ENCODE peak calls at places on chromosomes 11 and 22, in ten cellular contexts. E is HFF-Myc; I is activated T-cell treated with anti-CD3 and anti-CD28 coated beads for 1 hour; J is fibroblast of lung; F is RPMI7951; D is adipocyte; N is CD4-positive, alpha-beta T cell; O is Kasumi-1; A is mucosa of gallbladder; H is stimulated activated effector memory CD8-positive, alpha-beta T cell treated with anti-CD3 and anti-CD28 coated beads, Interleukin-12 subunit alpha, Interleukin-12 subunit beta, amount 100 ng/mL, for 72 hours. Q is an unnamed sample.

GRCh38 chr11:19201737-19202605 is at the start of gene CSRP3:
- DNase-seq in E (no peak), I (no peak), J (no peak), F (peak), D (no peak), N (no peak), O (no peak), A (no peak), H (no peak), Q (no peak)

GRCh38 chr22:49046546-49047305 is 780.9 kb downstream of the BRD1 start:
- DNase-seq in E (no peak), I (no peak), J (no peak), F (no peak), D (no peak), N (peak), O (no peak), A (no peak), H (no peak), Q (no peak)

GRCh38 chr22:26169312-26170111 is at the start of gene SEZ6L:
- DNase-seq in E (no peak), I (no peak), J (no peak), F (no peak), D (peak), N (no peak), O (peak), A (no peak), H (no peak), Q (no peak)

GRCh38 chr11:17798253-17798652 is 63.7 kb downstream of the KCNC1 start:
- DNase-seq in E (no peak), I (no peak), J (no peak), F (no peak), D (no peak), N (no peak), O (no peak), A (no peak), H (no peak), Q (no peak)

GRCh38 chr11:12192796-12193514 is 82.6 kb downstream of the MICAL2 start:
- DNase-seq in E (no peak), I (no peak), J (no peak), F (no peak), D (no peak), N (no peak), O (no peak), A (no peak), H (no peak), Q (no peak)

GRCh38 chr22:50574383-50574755 is 3.9 kb downstream of the CPT1B start:
- DNase-seq in E (no peak), I (no peak), J (no peak), F (no peak), D (no peak), N (no peak), O (no peak), A (no peak), H (no peak), Q (no peak)

GRCh38 chr11:63404536-63404935 is 35.0 kb downstream of the SLC22A9 start:
- DNase-seq in E (no peak), I (no peak), J (no peak), F (no peak), D (no peak), N (no peak), O (no peak), A (no peak), H (no peak), Q (no peak)

GRCh38 chr22:37930270-37930951 is 23.0 kb downstream of the C22orf23 start:
- DNase-seq in E (no peak), I (no peak), J (peak), F (peak), D (peak), N (no peak), O (no peak), A (no peak), H (no peak), Q (no peak)

GRCh38 chr11:11969380-11970215 is 38.8 kb downstream of the DKK3 start:
- DNase-seq in E (no peak), I (no peak), J (no peak), F (no peak), D (no peak), N (no peak), O (no peak), A (no peak), H (no peak), Q (no peak)

GRCh38 chr11:78039391-78039918 is 16.4 kb upstream of the KCTD14 start:
- DNase-seq in E (no peak), I (no peak), J (no peak), F (peak), D (no peak), N (no peak), O (no peak), A (no peak), H (no peak), Q (no peak)

GRCh38 chr22:41915783-41916493 is 1.1 kb upstream of the SHISA8 start:
- DNase-seq in E (no peak), I (no peak), J (no peak), F (no peak), D (no peak), N (no peak), O (no peak), A (no peak), H (no peak), Q (no peak)